ENCODE peak calls at places on chromosomes 2 and 18, in six cellular contexts. P, R, T, Q, E and G are unnamed samples.

GRCh38 chr2:62293490-62294212 is 97.7 kb downstream of the B3GNT2 start:
- DNase-seq in P (no peak), R (peak; percentile 99), T (peak; percentile 48), Q (no peak), E (peak; percentile 60), G (peak; percentile 38)

GRCh38 chr2:33579226-33579625 is 19.9 kb downstream of the FAM98A start:
- DNase-seq in P (no peak), R (no peak), T (no peak), Q (no peak), E (no peak), G (no peak)

GRCh38 chr2:30706534-30707303 is 100.5 kb downstream of the CAPN13 start:
- DNase-seq in P (peak; percentile 60), R (peak; percentile 82), T (peak; percentile 79), Q (no peak), E (peak; percentile 75), G (peak; percentile 91)

GRCh38 chr2:75597949-75598348 is 37.2 kb upstream of the EVA1A start:
- DNase-seq in P (no peak), R (no peak), T (no peak), Q (no peak), E (no peak), G (no peak)

GRCh38 chr2:100806550-100806949 is 13.4 kb upstream of the NPAS2 start:
- DNase-seq in P (no peak), R (no peak), T (no peak), Q (no peak), E (no peak), G (no peak)

GRCh38 chr2:208033701-208034502 is 8.6 kb upstream of the PLEKHM3 start:
- DNase-seq in P (peak; percentile 24), R (peak; percentile 62), T (no peak), Q (no peak), E (no peak), G (peak; percentile 57)

GRCh38 chr2:120974950-120975349 is 239.3 kb downstream of the GLI2 start:
- DNase-seq in P (no peak), R (no peak), T (no peak), Q (no peak), E (peak; percentile 13), G (no peak)

GRCh38 chr2:23757686-23758433 is 169.1 kb downstream of the ATAD2B start:
- DNase-seq in P (peak; percentile 95), R (no peak), T (no peak), Q (no peak), E (peak; percentile 33), G (peak; percentile 51)

GRCh38 chr2:172924070-172924469 is 151.6 kb upstream of the MAP3K20 start:
- DNase-seq in P (no peak), R (no peak), T (no peak), Q (no peak), E (no peak), G (peak; percentile 24)

GRCh38 chr2:143397886-143398614 is 268.8 kb downstream of the ARHGAP15 start:
- DNase-seq in P (peak; percentile 73), R (no peak), T (no peak), Q (no peak), E (no peak), G (no peak)

GRCh38 chr2:235106874-235107639 is 155.2 kb downstream of the SH3BP4 start:
- DNase-seq in P (peak; percentile 76), R (peak; percentile 62), T (peak; percentile 84), Q (no peak), E (peak; percentile 71), G (peak; percentile 87)

GRCh38 chr18:77088977-77089795 is 43.4 kb downstream of the MBP start:
- DNase-seq in P (no peak), R (no peak), T (no peak), Q (no peak), E (no peak), G (no peak)

GRCh38 chr2:128820427-128820826 is 501.8 kb upstream of the HS6ST1 start:
- DNase-seq in P (no peak), R (no peak), T (no peak), Q (no peak), E (no peak), G (no peak)

GRCh38 chr2:70212298-70212948 is 21.6 kb upstream of the C2orf42 start:
- DNase-seq in P (no peak), R (no peak), T (no peak), Q (no peak), E (no peak), G (no peak)

GRCh38 chr2:63189026-63189425 is 138.4 kb downstream of the OTX1 start:
- DNase-seq in P (peak; percentile 44), R (no peak), T (peak; percentile 26), Q (no peak), E (no peak), G (peak; percentile 56)

GRCh38 chr2:33069894-33070651 is 123.3 kb downstream of the LTBP1 start:
- DNase-seq in P (peak; percentile 100), R (no peak), T (no peak), Q (peak; percentile 67), E (peak; percentile 66), G (peak; percentile 54)

GRCh38 chr2:105409717-105410116 is 10.9 kb upstream of the FHL2 start:
- DNase-seq in P (peak; percentile 91), R (peak; percentile 94), T (no peak), Q (peak; percentile 70), E (peak; percentile 84), G (no peak)

GRCh38 chr2:43541165-43541564 is 54.7 kb downstream of the THADA start:
- DNase-seq in P (peak; percentile 14), R (no peak), T (no peak), Q (no peak), E (no peak), G (no peak)
- H3K27ac ChIP-seq in P (peak overlapping the region; percentile 70), R (no peak overlapping the region), T (no peak overlapping the region), Q (peak overlapping the region; percentile 71), E (peak overlapping the region; percentile 26), G (no peak overlapping the region)

DNA sequence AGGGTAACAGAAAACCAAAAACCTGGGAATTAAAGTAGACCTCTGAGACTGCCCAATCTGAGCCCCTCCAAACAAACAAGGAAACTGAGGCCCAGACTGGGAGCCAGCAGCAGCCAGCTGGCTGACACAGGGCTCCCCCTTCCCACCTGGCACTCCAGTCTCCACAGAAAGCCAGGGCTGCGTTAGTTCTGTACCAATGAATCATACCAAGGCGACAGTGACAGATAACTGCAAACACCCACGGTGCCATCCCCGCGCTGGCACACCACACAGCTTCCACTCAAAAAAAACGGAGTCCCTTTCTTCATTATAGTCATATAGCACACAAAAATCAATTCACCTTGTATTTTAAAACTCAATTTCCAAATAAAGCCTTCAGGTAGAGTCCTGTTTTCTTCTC is 1.4 kb downstream of the PER2 start:
- DNase-seq in P (no peak), R (no peak), T (no peak), Q (no peak), E (no peak), G (peak; percentile 17)
- H3K4me3 ChIP-seq in P (no peak overlapping the region), R (peak overlapping the region; percentile 81), T (no peak overlapping the region), Q (peak overlapping the region; percentile 75), E (peak overlapping the region; percentile 63), G (peak overlapping the region; percentile 63)

GRCh38 chr18:13026583-13027270 is 35.6 kb downstream of the CEP192 start:
- DNase-seq in P (peak; percentile 53), R (no peak), T (no peak), Q (no peak), E (no peak), G (no peak)
- H3K36me3 ChIP-seq in P (peaks cover 7% of the 10 kb centered on the region), R (no peaks in the 10 kb centered on the region), T (peaks cover 75% of the 10 kb centered on the region), Q (peaks cover 7% of the 10 kb centered on the region), E (peaks cover 5% of the 10 kb centered on the region), G (peaks cover 32% of the 10 kb centered on the region)

GRCh38 chr2:132606649-132607048 is 63.4 kb downstream of the LYPD1 start:
- DNase-seq in P (no peak), R (no peak), T (no peak), Q (no peak), E (no peak), G (no peak)

GRCh38 chr2:132607407-132607806 is 62.6 kb downstream of the LYPD1 start:
- DNase-seq in P (no peak), R (no peak), T (no peak), Q (no peak), E (no peak), G (no peak)

GRCh38 chr2:132609101-132609890 is 60.7 kb downstream of the LYPD1 start:
- DNase-seq in P (no peak), R (peak; percentile 35), T (no peak), Q (no peak), E (no peak), G (no peak)

GRCh38 chr2:132605236-132606180 is 64.5 kb downstream of the LYPD1 start:
- DNase-seq in P (no peak), R (no peak), T (no peak), Q (no peak), E (no peak), G (no peak)

DNA sequence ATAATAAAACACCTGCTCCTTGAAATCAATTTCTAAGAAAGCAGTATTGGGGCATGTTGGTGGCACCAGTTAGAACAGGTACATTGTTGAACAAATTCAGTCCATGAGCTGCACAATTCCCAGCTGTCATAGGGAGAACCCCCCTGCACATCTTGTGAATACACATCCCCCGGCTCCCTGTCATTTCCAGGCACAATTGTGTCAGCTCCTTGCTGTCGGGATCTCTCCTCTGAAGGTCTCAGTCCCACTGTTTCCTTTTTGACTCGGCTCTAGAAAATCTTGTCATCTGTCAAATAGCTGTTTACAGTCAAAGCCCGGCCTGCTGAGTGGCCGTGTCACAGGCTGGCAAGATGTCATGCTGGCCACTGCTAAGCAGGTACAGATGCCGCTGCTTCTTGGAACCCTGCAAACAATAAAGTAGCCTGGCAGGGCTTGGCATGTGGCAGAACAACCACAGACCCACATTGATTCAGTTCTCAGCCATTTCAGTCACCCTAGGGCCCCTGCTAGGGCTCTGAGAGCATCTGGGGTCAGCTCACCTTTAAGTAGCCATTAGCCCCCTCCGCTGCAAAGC is 61.7 kb downstream of the LYPD1 start:
- DNase-seq in P (no peak), R (peak; percentile 23), T (no peak), Q (no peak), E (no peak), G (no peak)
- H3K27ac ChIP-seq in P (no peak overlapping the region), R (no peak overlapping the region), T (no peak overlapping the region), Q (no peak overlapping the region), E (no peak overlapping the region), G (no peak overlapping the region)

DNA sequence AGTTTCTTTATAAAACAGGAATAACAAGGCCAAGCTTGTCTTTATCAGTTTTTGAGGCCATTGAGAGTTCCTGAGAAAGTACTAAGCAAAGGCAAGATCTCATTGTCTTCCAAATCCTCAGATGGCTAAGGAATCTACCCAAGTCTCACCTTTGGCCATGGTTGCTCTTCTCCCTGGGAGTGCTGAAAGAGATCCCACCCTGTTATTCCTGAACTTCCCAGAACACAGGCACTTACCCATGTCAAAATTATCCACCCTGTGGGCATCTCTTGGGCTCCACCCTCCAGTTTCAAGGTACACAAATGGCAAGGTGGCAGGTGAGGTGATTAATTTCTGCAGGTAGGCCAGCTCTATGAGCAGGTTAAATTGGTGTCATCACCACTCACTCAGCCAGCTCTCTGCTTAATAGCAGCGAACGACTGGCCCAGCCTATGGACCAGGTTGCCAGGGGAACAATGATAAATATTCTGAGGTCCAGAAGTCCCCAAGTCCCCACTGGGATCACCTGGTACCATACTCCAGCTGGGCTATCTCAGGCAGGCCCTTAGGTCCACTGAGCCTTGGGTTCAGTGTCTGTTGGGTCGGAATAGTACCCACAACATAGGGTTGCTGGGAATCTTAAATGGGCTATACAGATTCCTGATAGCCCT is 2.3 kb upstream of the SPRED2 start:
- DNase-seq in P (no peak), R (no peak), T (no peak), Q (no peak), E (no peak), G (no peak)
- H3K4me3 ChIP-seq in P (no peak overlapping the region), R (no peak overlapping the region), T (peak overlapping the region; percentile 78), Q (peak overlapping the region; percentile 73), E (no peak overlapping the region), G (no peak overlapping the region)

GRCh38 chr18:23939366-23939765 is 75.2 kb upstream of the TTC39C start:
- DNase-seq in P (no peak), R (no peak), T (no peak), Q (no peak), E (peak; percentile 44), G (no peak)
- H3K36me3 ChIP-seq in P (no peaks in the 10 kb centered on the region), R (no peaks in the 10 kb centered on the region), T (no peaks in the 10 kb centered on the region), Q (no peaks in the 10 kb centered on the region), E (no peaks in the 10 kb centered on the region), G (no peaks in the 10 kb centered on the region)